ENCODE peak calls at places on chromosomes 3 and 15, in five cellular contexts. T, V, Z, C and X are unnamed samples.
A peak's percentile ranks its signal among the peaks of the same experiment; 100 is the strongest.

GRCh38 chr15:80185152-80185551 is 32.4 kb downstream of the FAH start:
- DNase-seq in T (no peak), V (no peak), Z (no peak), C (no peak), X (no peak)

GRCh38 chr15:61195116-61196002 is 33.7 kb downstream of the RORA start:
- DNase-seq in T (peak; percentile 39), V (peak; percentile 68), Z (peak; percentile 49), C (peak; percentile 21), X (peak; percentile 49)

GRCh38 chr3:124530916-124531315 is 199.3 kb upstream of the UMPS start:
- DNase-seq in T (no peak), V (no peak), Z (no peak), C (no peak), X (no peak)

GRCh38 chr15:78761891-78762385 is 49.3 kb downstream of the ADAMTS7 start:
- DNase-seq in T (no peak), V (no peak), Z (no peak), C (no peak), X (no peak)

GRCh38 chr15:83698294-83698693 is 44.4 kb downstream of the ADAMTSL3 start:
- DNase-seq in T (no peak), V (no peak), Z (no peak), C (peak; percentile 41), X (no peak)

GRCh38 chr15:29035571-29036285 is 150.0 kb downstream of the APBA2 start:
- DNase-seq in T (no peak), V (no peak), Z (no peak), C (no peak), X (no peak)

GRCh38 chr15:76073554-76073953 is 13.8 kb downstream of the TMEM266 start:
- DNase-seq in T (no peak), V (no peak), Z (no peak), C (no peak), X (no peak)

GRCh38 chr3:85081191-85081895 is 122.6 kb downstream of the CADM2 start:
- DNase-seq in T (no peak), V (peak; percentile 40), Z (no peak), C (no peak), X (peak; percentile 46)

GRCh38 chr3:37628711-37629301 is 232.9 kb upstream of the CTDSPL start:
- DNase-seq in T (no peak), V (no peak), Z (no peak), C (no peak), X (no peak)

GRCh38 chr3:19073341-19074105 is 74.8 kb upstream of the KCNH8 start:
- DNase-seq in T (no peak), V (no peak), Z (no peak), C (no peak), X (no peak)

GRCh38 chr3:22922317-22922716 is 280.8 kb upstream of the UBE2E2 start:
- DNase-seq in T (peak; percentile 8), V (peak; percentile 28), Z (peak; percentile 6), C (no peak), X (no peak)

GRCh38 chr3:123390865-123391613 is 57.9 kb downstream of the ADCY5 start:
- DNase-seq in T (peak; percentile 71), V (no peak), Z (no peak), C (no peak), X (no peak)

GRCh38 chr3:126770096-126770495 is 66.1 kb downstream of the CHCHD6 start:
- DNase-seq in T (no peak), V (no peak), Z (no peak), C (no peak), X (no peak)

GRCh38 chr3:101940521-101940992 is 91.2 kb downstream of the NFKBIZ start:
- DNase-seq in T (peak; percentile 64), V (peak; percentile 45), Z (peak; percentile 94), C (no peak), X (peak; percentile 59)

GRCh38 chr15:73709241-73709640 is 25.1 kb downstream of the CD276 start:
- DNase-seq in T (no peak), V (no peak), Z (no peak), C (no peak), X (no peak)

GRCh38 chr15:53389271-53389670 is 370.2 kb downstream of the WDR72 start:
- DNase-seq in T (no peak), V (no peak), Z (no peak), C (no peak), X (no peak)

GRCh38 chr3:5194801-5195509 is 7.4 kb downstream of the EDEM1 start:
- DNase-seq in T (no peak), V (peak; percentile 77), Z (peak; percentile 87), C (no peak), X (no peak)

GRCh38 chr15:68939501-68939900 is 9.2 kb downstream of the SPESP1 start:
- DNase-seq in T (no peak), V (no peak), Z (no peak), C (no peak), X (no peak)

GRCh38 chr3:170429050-170429449 is 10.4 kb downstream of the CLDN11 start:
- DNase-seq in T (no peak), V (no peak), Z (peak; percentile 16), C (no peak), X (no peak)

GRCh38 chr3:125212509-125213372 is at the start of gene SLC12A8:
- DNase-seq in T (peak; percentile 69), V (peak; percentile 46), Z (no peak), C (peak; percentile 66), X (peak; percentile 82)

GRCh38 chr3:132543016-132543739 is 53.9 kb upstream of the ACKR4 start:
- DNase-seq in T (no peak), V (no peak), Z (peak; percentile 89), C (no peak), X (no peak)

GRCh38 chr3:61925721-61926120 is 364.4 kb downstream of the PTPRG start:
- DNase-seq in T (no peak), V (no peak), Z (no peak), C (no peak), X (peak; percentile 47)

GRCh38 chr15:47715402-47715801 is 1.9 kb upstream of the SEMA6D start:
- DNase-seq in T (no peak), V (no peak), Z (no peak), C (no peak), X (no peak)

GRCh38 chr15:47717036-47717611 is at the start of gene SEMA6D:
- DNase-seq in T (peak; percentile 93), V (peak; percentile 94), Z (peak; percentile 87), C (peak; percentile 79), X (peak; percentile 91)

GRCh38 chr15:47719730-47720129 is 2.4 kb downstream of the SEMA6D start:
- DNase-seq in T (no peak), V (no peak), Z (peak; percentile 44), C (no peak), X (no peak)

GRCh38 chr15:47718474-47719440 is 1.5 kb downstream of the SEMA6D start:
- DNase-seq in T (peak; percentile 56), V (no peak), Z (peak; percentile 62), C (peak; percentile 61), X (peak; percentile 57)

DNA sequence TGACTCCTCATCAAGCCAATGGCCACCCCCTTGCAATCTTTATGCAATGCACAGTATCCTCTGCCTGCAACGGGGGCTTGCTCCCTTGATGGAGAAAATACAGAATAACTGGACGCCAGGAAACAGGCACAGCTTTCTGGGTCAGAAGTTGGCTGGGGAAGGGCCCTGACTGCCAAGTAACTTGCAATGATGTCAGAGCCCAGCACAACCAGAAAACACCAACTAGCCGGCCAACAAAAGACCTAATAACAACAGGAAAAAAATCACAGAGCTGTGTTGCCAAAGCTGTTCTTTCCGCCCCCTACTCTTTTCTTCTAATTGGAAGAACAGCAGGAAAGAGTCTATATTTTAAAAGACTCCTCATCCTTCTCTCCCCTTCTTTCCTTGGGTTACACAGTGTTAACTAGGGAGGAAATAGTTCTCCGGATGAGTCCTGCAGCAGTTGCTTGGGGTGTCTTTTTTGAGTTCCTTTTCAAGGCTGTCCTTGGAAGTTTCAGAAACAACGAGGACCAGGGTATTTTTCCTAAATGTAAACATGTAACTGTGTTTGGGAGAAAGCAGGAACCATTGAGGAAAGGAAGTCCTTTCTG is 1.4 kb upstream of the SEMA6D start:
- DNase-seq in T (no peak), V (no peak), Z (peak; percentile 89), C (peak; percentile 28), X (no peak)
- H3K9ac ChIP-seq in T (no peak overlapping the region), V (no peak overlapping the region), Z (peak overlapping the region; percentile 12), C (peak overlapping the region; percentile 29), X (no peak overlapping the region)

GRCh38 chr3:142849148-142849547 is 39.7 kb downstream of the PCOLCE2 start:
- DNase-seq in T (no peak), V (no peak), Z (no peak), C (no peak), X (no peak)

GRCh38 chr3:142852009-142852408 is 36.9 kb downstream of the PCOLCE2 start:
- DNase-seq in T (no peak), V (no peak), Z (no peak), C (no peak), X (no peak)

GRCh38 chr3:142850395-142851023 is 38.4 kb downstream of the PCOLCE2 start:
- DNase-seq in T (no peak), V (peak; percentile 47), Z (peak; percentile 22), C (no peak), X (no peak)

GRCh38 chr3:142844339-142844977 is 44.4 kb downstream of the PCOLCE2 start:
- DNase-seq in T (peak; percentile 25), V (peak; percentile 64), Z (peak; percentile 46), C (no peak), X (no peak)

GRCh38 chr3:142846779-142847577 is 41.9 kb downstream of the PCOLCE2 start:
- DNase-seq in T (no peak), V (no peak), Z (no peak), C (no peak), X (no peak)
- H3K27ac ChIP-seq in T (no peak overlapping the region), V (no peak overlapping the region), Z (no peak overlapping the region), C (no peak overlapping the region), X (no peak overlapping the region)

GRCh38 chr3:195892105-195892354 is 16.3 kb downstream of the TNK2 start:
- DNase-seq in T (no peak), V (no peak), Z (no peak), C (no peak), X (no peak)

GRCh38 chr3:195892355-195893120 is 15.8 kb downstream of the TNK2 start:
- DNase-seq in T (peak; percentile 87), V (no peak), Z (peak; percentile 64), C (no peak), X (peak; percentile 59)

GRCh38 chr3:195889843-195890407 is 18.4 kb downstream of the TNK2 start:
- DNase-seq in T (no peak), V (no peak), Z (no peak), C (no peak), X (peak; percentile 79)

GRCh38 chr3:195893121-195893449 is 15.3 kb downstream of the TNK2 start:
- DNase-seq in T (peak; percentile 61), V (no peak), Z (no peak), C (no peak), X (no peak)

DNA sequence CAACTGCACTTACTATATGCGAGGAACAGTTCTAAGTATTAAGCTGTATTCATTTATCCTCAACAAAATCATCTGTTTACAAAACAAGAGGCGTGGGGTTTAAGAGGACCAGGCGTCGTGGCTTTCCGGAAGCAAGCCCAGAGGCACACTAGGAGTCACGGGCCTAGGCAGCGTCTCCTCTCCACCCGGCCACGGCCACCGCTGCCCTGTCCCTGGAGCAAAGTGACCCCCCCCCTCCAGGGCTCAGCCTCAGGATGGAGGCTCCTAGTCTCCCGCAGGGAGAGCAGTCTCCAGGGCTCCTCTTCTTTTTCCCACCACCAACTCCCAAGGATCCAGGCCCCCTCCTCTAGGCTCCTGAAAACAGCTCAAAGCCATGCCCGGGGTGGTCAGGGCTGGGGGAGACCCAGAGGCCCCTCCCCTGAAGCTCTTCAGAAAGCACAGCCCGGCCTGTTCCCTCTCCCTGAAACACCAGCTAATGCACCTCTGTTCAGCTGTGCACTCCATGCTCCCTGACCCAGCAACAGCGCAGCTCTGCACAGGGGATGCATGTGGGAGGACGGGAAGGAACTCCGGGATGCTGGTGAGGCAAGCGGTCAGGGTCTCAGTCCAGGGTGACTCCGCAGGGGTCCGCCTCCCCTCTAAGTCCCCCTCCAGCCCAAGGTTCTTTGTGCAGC is 16.8 kb downstream of the TNK2 start:
- DNase-seq in T (no peak), V (no peak), Z (no peak), C (no peak), X (no peak)
- H3K9ac ChIP-seq in T (peak overlapping the region; percentile 59), V (no peak overlapping the region), Z (no peak overlapping the region), C (no peak overlapping the region), X (no peak overlapping the region)

GRCh38 chr3:11091791-11092190 is 62.5 kb upstream of the HRH1 start:
- DNase-seq in T (no peak), V (no peak), Z (no peak), C (no peak), X (no peak)
- H3K27ac ChIP-seq in T (no peak overlapping the region), V (no peak overlapping the region), Z (no peak overlapping the region), C (no peak overlapping the region), X (no peak overlapping the region)